ENCODE peak calls at places on chromosomes 13 and 19, in nine cellular contexts. O is HS-5; H is stimulated activated CD8-positive, alpha-beta memory T cell treated with anti-CD3 and anti-CD28 coated beads, Interleukin-15, amount 100 ng/mL, for 4 hours; B is myocyte; M is Panc1; Q is T-helper 2 cell; X is Daoy; V is stimulated activated CD4-positive, alpha-beta T cell treated with anti-CD3 and anti-CD28 coated beads, Interleukin-1b, Interleukin-23, amount 100 ng/mL, for 24 hours; W is activated naive CD8-positive, alpha-beta T cell treated with anti-CD3 and anti-CD28 coated beads for 36 hours. S is an unnamed sample.

GRCh38 chr19:44687898-44688297 is 11.1 kb upstream of the CEACAM16 start:
- DNase-seq in O (no peak), H (no peak), B (no peak), M (no peak), Q (no peak), X (no peak), V (no peak), W (no peak), S (no peak)

GRCh38 chr19:49469828-49470614 is 4.0 kb upstream of the FLT3LG start:
- DNase-seq in O (no peak), H (peak), B (no peak), M (no peak), Q (peak), X (no peak), V (no peak), W (peak), S (peak)

GRCh38 chr19:50833802-50834167 is 411 bp upstream of the KLK15 start:
- DNase-seq in O (no peak), H (no peak), B (no peak), M (no peak), Q (no peak), X (no peak), V (no peak), W (no peak), S (no peak)

GRCh38 chr19:3361384-3362216 is 4.8 kb upstream of the NFIC start:
- DNase-seq in O (no peak), H (no peak), B (no peak), M (no peak), Q (no peak), X (no peak), V (no peak), W (peak), S (no peak)

GRCh38 chr19:36140289-36141038 is 598 bp downstream of the CAPNS1 start:
- DNase-seq in O (no peak), H (no peak), B (peak), M (no peak), Q (no peak), X (peak), V (peak), W (peak), S (no peak)

GRCh38 chr13:108944760-108945159 is 315.3 kb downstream of the MYO16 start:
- DNase-seq in O (no peak), H (no peak), B (no peak), M (no peak), Q (no peak), X (no peak), V (no peak), W (no peak), S (no peak)

GRCh38 chr13:102233566-102234208 is 168.2 kb downstream of the FGF14 start:
- DNase-seq in O (no peak), H (no peak), B (no peak), M (no peak), Q (no peak), X (no peak), V (no peak), W (no peak), S (peak)

GRCh38 chr19:45184115-45184514 is 5.5 kb downstream of the BLOC1S3 start:
- DNase-seq in O (no peak), H (no peak), B (no peak), M (no peak), Q (no peak), X (no peak), V (no peak), W (no peak), S (no peak)

GRCh38 chr19:41807176-41807575 is 10.8 kb downstream of the CEACAM3 start:
- DNase-seq in O (no peak), H (no peak), B (no peak), M (no peak), Q (no peak), X (no peak), V (no peak), W (no peak), S (no peak)

GRCh38 chr19:1655131-1655981 is 2.9 kb upstream of the TCF3 start:
- DNase-seq in O (no peak), H (no peak), B (no peak), M (no peak), Q (no peak), X (peak), V (no peak), W (no peak), S (no peak)

GRCh38 chr13:89520468-89520867 is 1827.0 kb upstream of the MIR17HG start:
- DNase-seq in O (no peak), H (no peak), B (no peak), M (no peak), Q (no peak), X (no peak), V (no peak), W (no peak), S (no peak)

GRCh38 chr13:48370815-48371214 is 42.1 kb downstream of the LPAR6 start:
- DNase-seq in O (no peak), H (no peak), B (no peak), M (no peak), Q (no peak), X (no peak), V (no peak), W (no peak), S (no peak)

GRCh38 chr13:95115525-95115924 is 185.7 kb downstream of the ABCC4 start:
- DNase-seq in O (no peak), H (no peak), B (no peak), M (no peak), Q (no peak), X (peak), V (no peak), W (no peak), S (no peak)

GRCh38 chr19:50723069-50723468 is at the start of gene CLEC11A:
- DNase-seq in O (peak), H (no peak), B (peak), M (no peak), Q (no peak), X (peak), V (no peak), W (no peak), S (no peak)

GRCh38 chr13:20525144-20525600 is 485 bp downstream of the CRYL1 start:
- DNase-seq in O (no peak), H (no peak), B (peak), M (no peak), Q (no peak), X (no peak), V (no peak), W (peak), S (no peak)

GRCh38 chr13:73273737-73274136 is 214.9 kb downstream of the KLF5 start:
- DNase-seq in O (peak), H (no peak), B (peak), M (no peak), Q (no peak), X (no peak), V (no peak), W (no peak), S (no peak)

GRCh38 chr13:38979891-38980627 is 10.6 kb downstream of the STOML3 start:
- DNase-seq in O (no peak), H (no peak), B (peak), M (no peak), Q (no peak), X (no peak), V (no peak), W (no peak), S (no peak)

GRCh38 chr13:29499766-29500165 is 95.7 kb downstream of the SLC7A1 start:
- DNase-seq in O (no peak), H (no peak), B (peak), M (no peak), Q (no peak), X (no peak), V (no peak), W (no peak), S (no peak)

GRCh38 chr13:114108141-114108761 is 24.2 kb downstream of the RASA3 start:
- DNase-seq in O (no peak), H (no peak), B (no peak), M (no peak), Q (no peak), X (no peak), V (no peak), W (no peak), S (no peak)

GRCh38 chr19:55660404-55660803 is 5.6 kb downstream of the U2AF2 start:
- DNase-seq in O (no peak), H (no peak), B (no peak), M (no peak), Q (no peak), X (no peak), V (no peak), W (no peak), S (no peak)